ENCODE peak calls at places on chromosome 14, in four cellular contexts. B is cardiac muscle cell, O is NCI-H748 treated with DMSO at 0.1 percent for 48 hours, S is heart left ventricle. Y is an unnamed sample.

GRCh38 chr14:105528859-105529505 is 2.6 kb downstream of the TMEM121 start:
- DNase-seq in S (no peak), B (no peak), O (no peak), Y (no peak)

GRCh38 chr14:28766505-28767238 is at the start of gene FOXG1:
- DNase-seq in S (no peak), B (peak; percentile 56), O (peak; percentile 97), Y (no peak)

GRCh38 chr14:59464651-59465569 is at the start of gene GPR135:
- DNase-seq in B (peak; percentile 90), O (peak; percentile 48), S (peak; percentile 75), Y (peak; percentile 24)

GRCh38 chr14:101584049-101584859 is 23.0 kb downstream of the DIO3 start:
- DNase-seq in O (no peak), S (peak; percentile 39), B (no peak), Y (no peak)

GRCh38 chr14:102125546-102125945 is 14.2 kb upstream of the WDR20 start:
- DNase-seq in B (no peak), S (no peak), O (no peak), Y (no peak)

GRCh38 chr14:75979641-75980422 is 2.0 kb downstream of the TGFB3 start:
- DNase-seq in B (no peak), O (no peak), S (peak; percentile 58), Y (no peak)

GRCh38 chr14:92877757-92878431 is 45.1 kb upstream of the CHGA start:
- DNase-seq in S (peak; percentile 55), O (no peak), B (peak; percentile 53), Y (no peak)

GRCh38 chr14:99892406-99892805 is 99.2 kb downstream of the EML1 start:
- DNase-seq in O (no peak), B (no peak), S (no peak), Y (no peak)

GRCh38 chr14:67371247-67372148 is 11.4 kb downstream of the EIF2S1 start:
- DNase-seq in S (no peak), O (no peak), B (no peak), Y (no peak)

GRCh38 chr14:72097173-72097783 is 165.0 kb downstream of the RGS6 start:
- DNase-seq in B (no peak), S (no peak), O (no peak), Y (no peak)

GRCh38 chr14:93984987-93985410 is 8.6 kb upstream of the ASB2 start:
- DNase-seq in S (no peak), O (no peak), B (peak; percentile 79), Y (no peak)

GRCh38 chr14:60257862-60258261 is 8.8 kb downstream of the PPM1A start:
- DNase-seq in O (no peak), B (no peak), S (no peak), Y (no peak)

GRCh38 chr14:81400852-81401251 is 728 bp upstream of the STON2 start:
- DNase-seq in O (peak; percentile 30), B (no peak), S (peak; percentile 56), Y (no peak)

GRCh38 chr14:23640524-23641141 is 4.5 kb downstream of the DHRS2 start:
- DNase-seq in B (peak; percentile 54), S (peak; percentile 41), O (no peak), Y (no peak)

GRCh38 chr14:91354221-91354916 is 63.3 kb downstream of the CCDC88C start:
- DNase-seq in B (no peak), O (peak; percentile 64), S (no peak), Y (no peak)

Y was measured in stimulated activated naive B cell treated with anti-CD40 and anti-IgM and Interleukin-4, amounts not matched to agents 10 μg/mL and 1 μg/mL and 100 μg/mL, for 72 hours.